ENCODE peak calls at places on chromosomes 2 and 18, in seven cellular contexts. H, P, R, V, S, J and W are unnamed samples.

GRCh38 chr2:189803431-189803830 is 19.2 kb downstream of the PMS1 start:
- DNase-seq in H (no peak), P (no peak), R (no peak), V (no peak), S (no peak), J (no peak), W (no peak)

GRCh38 chr2:239814136-239814916 is 210.8 kb downstream of the NDUFA10 start:
- DNase-seq in H (no peak), P (no peak), R (peak; percentile 28), V (no peak), S (no peak), J (no peak), W (no peak)

GRCh38 chr2:183614797-183615429 is 490.7 kb downstream of the NUP35 start:
- DNase-seq in H (peak; percentile 9), P (no peak), R (no peak), V (no peak), S (no peak), J (no peak), W (no peak)

GRCh38 chr18:46892842-46893241 is 24.5 kb downstream of the PIAS2 start:
- DNase-seq in H (no peak), P (no peak), R (no peak), V (no peak), S (peak; percentile 60), J (no peak), W (no peak)

GRCh38 chr2:75557474-75558131 is 3.1 kb downstream of the EVA1A start:
- DNase-seq in H (no peak), P (no peak), R (no peak), V (no peak), S (no peak), J (no peak), W (no peak)

GRCh38 chr2:190359896-190360376 is 16.5 kb downstream of the INPP1 start:
- DNase-seq in H (peak; percentile 48), P (no peak), R (no peak), V (no peak), S (no peak), J (no peak), W (peak; percentile 51)

GRCh38 chr2:188512456-188512855 is 220.8 kb downstream of the GULP1 start:
- DNase-seq in H (peak; percentile 14), P (no peak), R (peak; percentile 4), V (no peak), S (no peak), J (no peak), W (peak; percentile 33)

GRCh38 chr2:37764739-37765138 is 93.3 kb upstream of the CDC42EP3 start:
- DNase-seq in H (no peak), P (no peak), R (no peak), V (no peak), S (no peak), J (no peak), W (no peak)

GRCh38 chr2:25938345-25938744 is 44.0 kb downstream of the KIF3C start:
- DNase-seq in H (peak; percentile 17), P (no peak), R (no peak), V (no peak), S (no peak), J (no peak), W (no peak)

GRCh38 chr18:70249118-70249517 is 39.7 kb upstream of the SOCS6 start:
- DNase-seq in H (no peak), P (no peak), R (no peak), V (no peak), S (no peak), J (no peak), W (no peak)

GRCh38 chr2:113225505-113226259 is 51.9 kb downstream of the PSD4 start:
- DNase-seq in H (peak; percentile 57), P (no peak), R (no peak), V (no peak), S (no peak), J (no peak), W (no peak)

GRCh38 chr18:36758001-36758400 is 70.8 kb downstream of the TPGS2 start:
- DNase-seq in H (no peak), P (no peak), R (no peak), V (no peak), S (no peak), J (no peak), W (no peak)

GRCh38 chr18:76256897-76257500 is 238.0 kb downstream of the ZNF516 start:
- DNase-seq in H (peak; percentile 42), P (no peak), R (no peak), V (no peak), S (no peak), J (no peak), W (peak; percentile 22)

GRCh38 chr2:72935611-72935957 is 18.3 kb downstream of the EMX1 start:
- DNase-seq in H (no peak), P (no peak), R (no peak), V (no peak), S (no peak), J (no peak), W (no peak)

GRCh38 chr2:30684996-30685395 is 122.2 kb downstream of the CAPN13 start:
- DNase-seq in H (no peak), P (no peak), R (no peak), V (no peak), S (no peak), J (peak; percentile 10), W (no peak)

GRCh38 chr2:241890524-241891235 is 21.2 kb downstream of the RTP5 start:
- DNase-seq in H (no peak), P (no peak), R (no peak), V (no peak), S (no peak), J (no peak), W (no peak)

GRCh38 chr2:227823922-227824321 is 10.3 kb downstream of the CCL20 start:
- DNase-seq in H (no peak), P (no peak), R (no peak), V (no peak), S (no peak), J (no peak), W (no peak)

GRCh38 chr18:2906522-2907458 is 60.0 kb downstream of the EMILIN2 start:
- DNase-seq in H (peak; percentile 87), P (peak; percentile 71), R (peak; percentile 74), V (peak; percentile 77), S (no peak), J (peak; percentile 77), W (peak; percentile 12)

GRCh38 chr2:46361920-46362666 is 64.9 kb downstream of the EPAS1 start:
- DNase-seq in H (no peak), P (no peak), R (no peak), V (no peak), S (no peak), J (no peak), W (no peak)
- TF ChIP-seq TAF1 in H (no peak), P (no peak), R (no peak), V (no peak), S (no peak), J (no peak), W (no peak)

GRCh38 chr18:34697233-34697632 is 12.9 kb upstream of the DTNA start:
- DNase-seq in H (no peak), P (no peak), R (no peak), V (no peak), S (no peak), J (no peak), W (peak; percentile 14)

GRCh38 chr18:34704823-34705222 is 5.3 kb upstream of the DTNA start:
- DNase-seq in H (no peak), P (no peak), R (no peak), V (no peak), S (no peak), J (no peak), W (no peak)

GRCh38 chr18:34702814-34703213 is 7.3 kb upstream of the DTNA start:
- DNase-seq in H (no peak), P (no peak), R (no peak), V (no peak), S (no peak), J (no peak), W (no peak)

GRCh38 chr18:34697891-34698290 is 12.2 kb upstream of the DTNA start:
- DNase-seq in H (no peak), P (no peak), R (no peak), V (no peak), S (no peak), J (no peak), W (no peak)

GRCh38 chr18:34701911-34702310 is 8.2 kb upstream of the DTNA start:
- DNase-seq in H (no peak), P (no peak), R (no peak), V (no peak), S (no peak), J (no peak), W (no peak)
- TF ChIP-seq TAF1 in H (no peak), P (no peak), R (no peak), V (no peak), S (no peak), J (no peak), W (no peak)

GRCh38 chr18:73942956-73943355 is 204.7 kb downstream of the FBXO15 start:
- DNase-seq in H (no peak), P (no peak), R (no peak), V (no peak), S (no peak), J (no peak), W (no peak)
- TF ChIP-seq TAF1 in H (no peak), P (no peak), R (no peak), V (no peak), S (no peak), J (no peak), W (no peak)

GRCh38 chr2:220959391-220959802 is 612.7 kb downstream of the EPHA4 start:
- DNase-seq in H (no peak), P (no peak), R (no peak), V (no peak), S (no peak), J (no peak), W (no peak)
- TF ChIP-seq TAF1 in H (no peak), P (no peak), R (no peak), V (no peak), S (no peak), J (no peak), W (no peak)

DNA sequence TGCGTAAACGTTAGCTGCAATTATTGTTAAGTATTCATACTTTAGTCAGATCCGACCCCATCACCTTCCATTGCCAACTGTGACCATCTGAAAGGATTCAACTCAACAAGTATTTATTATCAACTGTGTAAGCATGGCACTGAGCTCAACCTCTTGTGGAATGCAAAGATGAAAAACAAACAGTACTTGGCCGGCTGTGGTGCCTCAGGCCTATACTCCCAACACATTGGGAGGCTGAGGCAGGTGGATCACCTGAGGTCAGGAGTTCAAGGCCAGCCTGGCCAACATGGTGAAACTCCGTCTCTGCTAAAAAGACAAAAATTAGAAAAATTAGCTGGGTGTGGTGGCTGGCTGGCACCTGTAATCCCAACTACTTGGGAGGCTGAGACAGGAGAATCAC is 8.4 kb upstream of the MREG start:
- DNase-seq in H (no peak), P (no peak), R (no peak), V (no peak), S (no peak), J (no peak), W (peak; percentile 83)
- TF ChIP-seq TAF1 in H (no peak), P (no peak), R (no peak), V (no peak), S (no peak), J (no peak), W (no peak)

DNA sequence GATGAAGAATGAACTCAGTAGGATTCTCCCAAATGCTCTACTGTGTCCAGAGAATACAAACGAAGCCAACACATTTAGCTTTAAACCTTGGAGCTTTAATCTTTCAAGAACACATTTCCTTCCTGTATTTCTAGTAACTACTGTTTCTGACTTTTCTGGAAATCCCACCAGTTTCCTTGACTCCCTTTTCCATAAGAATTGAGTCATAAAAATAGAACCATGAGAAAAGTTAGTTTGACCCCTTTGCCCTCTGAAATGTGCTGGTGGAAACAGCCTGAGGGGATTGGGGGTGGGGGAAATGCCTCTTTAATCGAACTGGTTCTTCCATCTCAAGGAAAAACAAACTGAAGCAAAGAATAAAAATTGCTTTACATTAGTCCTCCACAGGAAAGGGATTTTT is 123.9 kb downstream of the TMEM17 start:
- DNase-seq in H (no peak), P (no peak), R (no peak), V (no peak), S (no peak), J (no peak), W (no peak)
- TF ChIP-seq TAF1 in H (no peak), P (no peak), R (no peak), V (no peak), S (no peak), J (no peak), W (no peak)